ENCODE peak calls at places on chromosomes 13 and 19, in ten cellular contexts. G is uterus, Y is fibroblast of lung, K is choroid plexus epithelial cell, F is neural progenitor cell, A is tibial nerve, O is progenitor cell of endocrine pancreas, N is AG10803, E is brain microvascular endothelial cell, V is WTC11. J is an unnamed sample.
A peak's percentile ranks its signal among the peaks of the same experiment; 100 is the strongest.

GRCh38 chr13:30963794-30964193 is 31.3 kb downstream of the TEX26 start:
- DNase-seq in G (no peak), Y (peak; percentile 53), K (peak; percentile 76), F (no peak), A (no peak), O (no peak), N (peak; percentile 28), E (peak; percentile 32), V (no peak), J (peak; percentile 66)

GRCh38 chr19:7356899-7357627 is 8.3 kb downstream of the ARHGEF18 start:
- DNase-seq in G (peak; percentile 84), Y (no peak), K (no peak), F (no peak), A (no peak), O (no peak), N (no peak), E (no peak), V (no peak), J (no peak)

GRCh38 chr19:29194658-29195057 is 18.3 kb downstream of the UQCRFS1 start:
- DNase-seq in G (no peak), Y (no peak), K (no peak), F (no peak), A (no peak), O (no peak), N (no peak), E (no peak), V (no peak), J (no peak)

GRCh38 chr19:48726573-48726972 is 7.0 kb upstream of the MAMSTR start:
- DNase-seq in G (no peak), Y (no peak), K (no peak), F (no peak), A (no peak), O (no peak), N (no peak), E (no peak), V (no peak), J (no peak)

GRCh38 chr19:55467236-55468053 is 2.9 kb upstream of the C19orf85 start:
- DNase-seq in G (peak; percentile 65), Y (peak; percentile 61), K (peak; percentile 82), F (peak; percentile 70), A (peak; percentile 72), O (peak; percentile 68), N (peak; percentile 86), E (no peak), V (peak; percentile 77), J (peak; percentile 65)

GRCh38 chr13:97856001-97856675 is 97.3 kb upstream of the IPO5 start:
- DNase-seq in G (peak; percentile 46), Y (peak; percentile 72), K (peak; percentile 82), F (peak; percentile 76), A (peak; percentile 34), O (no peak), N (peak; percentile 66), E (no peak), V (peak; percentile 29), J (no peak)

GRCh38 chr19:38384209-38385027 is 3.4 kb downstream of the GGN start:
- DNase-seq in G (no peak), Y (peak; percentile 28), K (peak; percentile 38), F (peak; percentile 74), A (no peak), O (no peak), N (no peak), E (no peak), V (peak; percentile 75), J (no peak)

GRCh38 chr13:22047785-22048104 is 376.9 kb downstream of the FGF9 start:
- DNase-seq in G (no peak), Y (no peak), K (no peak), F (no peak), A (no peak), O (no peak), N (no peak), E (no peak), V (no peak), J (no peak)

GRCh38 chr19:49149652-49150105 is 5.5 kb downstream of the HRC start:
- DNase-seq in G (peak; percentile 70), Y (peak; percentile 87), K (peak; percentile 92), F (peak; percentile 92), A (peak; percentile 55), O (peak; percentile 65), N (peak; percentile 83), E (peak; percentile 71), V (peak; percentile 82), J (peak; percentile 89)

GRCh38 chr13:94065741-94066140 is 413.7 kb downstream of the DCT start:
- DNase-seq in G (no peak), Y (peak; percentile 52), K (peak; percentile 31), F (no peak), A (no peak), O (no peak), N (peak; percentile 18), E (peak; percentile 25), V (no peak), J (no peak)

DNA sequence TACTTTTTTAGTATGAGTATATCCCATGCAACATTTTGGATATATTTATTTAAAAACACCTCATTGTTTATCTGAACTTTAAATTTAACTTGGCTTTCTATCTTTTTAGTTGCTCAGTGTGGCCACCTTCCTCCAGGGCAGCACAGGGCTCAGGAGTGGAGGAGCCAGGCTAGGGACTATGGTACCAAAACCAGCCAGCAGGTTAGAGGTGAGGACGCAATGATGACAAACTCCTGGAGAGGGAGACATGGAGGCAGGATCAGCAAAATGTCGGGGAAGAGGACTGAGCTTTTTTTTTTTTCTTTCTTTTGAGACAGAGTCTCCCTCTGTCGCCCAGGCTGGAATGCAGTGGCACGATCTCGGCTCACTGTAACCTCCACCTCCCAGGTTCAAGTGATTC is 29.6 kb upstream of the CALM3 start:
- DNase-seq in G (no peak), Y (no peak), K (peak; percentile 19), F (peak; percentile 72), A (no peak), O (no peak), N (no peak), E (peak; percentile 14), V (peak; percentile 61), J (peak; percentile 55)
- TF ChIP-seq CTCF in G (no peak), Y (no peak), K (peak; percentile 41), F (peak; percentile 47), A (no peak), O (peak; percentile 22), N (peak; percentile 35), E (peak; percentile 49), V (no peak), J (peak; percentile 12)

GRCh38 chr19:53868892-53869804 is 1.5 kb downstream of the MYADM start:
- DNase-seq in G (peak; percentile 92), Y (peak; percentile 88), K (peak; percentile 92), F (peak; percentile 92), A (peak; percentile 70), O (peak; percentile 84), N (peak; percentile 89), E (peak; percentile 94), V (peak; percentile 85), J (peak; percentile 83)
- TF ChIP-seq CTCF in G (peak; percentile 38), Y (no peak), K (peak; percentile 40), F (peak; percentile 34), A (peak; percentile 23), O (peak; percentile 43), N (peak; percentile 24), E (peak; percentile 49), V (no peak), J (no peak)

GRCh38 chr19:15149704-15150103 is 42.5 kb downstream of the SYDE1 start:
- DNase-seq in G (no peak), Y (no peak), K (no peak), F (no peak), A (no peak), O (no peak), N (no peak), E (no peak), V (no peak), J (no peak)

GRCh38 chr19:15156391-15156790 is 44.4 kb downstream of the NOTCH3 start:
- DNase-seq in G (no peak), Y (no peak), K (no peak), F (no peak), A (no peak), O (no peak), N (no peak), E (no peak), V (no peak), J (no peak)

GRCh38 chr19:15159251-15159650 is 41.5 kb downstream of the NOTCH3 start:
- DNase-seq in G (no peak), Y (peak; percentile 24), K (peak; percentile 43), F (no peak), A (no peak), O (no peak), N (peak; percentile 17), E (no peak), V (no peak), J (no peak)

GRCh38 chr19:15155296-15155695 is 45.5 kb downstream of the NOTCH3 start:
- DNase-seq in G (no peak), Y (no peak), K (no peak), F (no peak), A (no peak), O (no peak), N (no peak), E (no peak), V (no peak), J (no peak)

DNA sequence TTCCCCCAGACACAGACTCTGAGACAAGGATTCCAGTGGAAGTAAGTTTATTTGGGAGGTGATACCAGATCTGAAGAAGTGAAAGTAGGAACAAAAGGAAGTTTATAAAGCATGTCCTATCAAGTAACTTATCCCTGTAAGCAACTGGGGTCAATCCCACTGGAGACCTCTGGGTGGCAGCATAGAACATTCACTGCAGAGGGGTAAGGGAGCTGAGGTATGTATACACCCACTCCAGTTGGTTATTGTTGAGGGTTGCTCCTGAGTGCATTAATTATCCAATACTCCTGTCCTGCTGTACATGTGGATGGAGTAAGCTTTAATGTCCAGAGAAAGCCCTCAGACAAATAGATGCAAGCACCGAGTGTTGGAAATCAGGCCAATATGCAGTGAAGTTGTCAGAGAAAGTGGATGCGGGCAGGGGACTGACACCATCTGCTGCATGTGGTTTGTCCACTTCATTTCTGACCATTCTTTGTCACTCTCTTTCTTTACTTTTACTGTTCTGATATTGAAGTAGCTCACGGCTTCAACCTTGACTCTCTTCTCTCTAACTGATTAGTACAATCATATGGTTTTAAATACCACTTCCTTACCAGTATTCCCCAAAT is 46.7 kb downstream of the NOTCH3 start:
- DNase-seq in G (no peak), Y (peak; percentile 52), K (peak; percentile 72), F (peak; percentile 54), A (peak; percentile 39), O (no peak), N (peak; percentile 39), E (peak; percentile 60), V (peak; percentile 82), J (peak; percentile 58)
- TF ChIP-seq CTCF in G (peak; percentile 13), Y (peak; percentile 45), K (peak; percentile 75), F (peak; percentile 70), A (no peak), O (peak; percentile 51), N (peak; percentile 69), E (peak; percentile 81), V (peak; percentile 55), J (peak; percentile 45)

DNA sequence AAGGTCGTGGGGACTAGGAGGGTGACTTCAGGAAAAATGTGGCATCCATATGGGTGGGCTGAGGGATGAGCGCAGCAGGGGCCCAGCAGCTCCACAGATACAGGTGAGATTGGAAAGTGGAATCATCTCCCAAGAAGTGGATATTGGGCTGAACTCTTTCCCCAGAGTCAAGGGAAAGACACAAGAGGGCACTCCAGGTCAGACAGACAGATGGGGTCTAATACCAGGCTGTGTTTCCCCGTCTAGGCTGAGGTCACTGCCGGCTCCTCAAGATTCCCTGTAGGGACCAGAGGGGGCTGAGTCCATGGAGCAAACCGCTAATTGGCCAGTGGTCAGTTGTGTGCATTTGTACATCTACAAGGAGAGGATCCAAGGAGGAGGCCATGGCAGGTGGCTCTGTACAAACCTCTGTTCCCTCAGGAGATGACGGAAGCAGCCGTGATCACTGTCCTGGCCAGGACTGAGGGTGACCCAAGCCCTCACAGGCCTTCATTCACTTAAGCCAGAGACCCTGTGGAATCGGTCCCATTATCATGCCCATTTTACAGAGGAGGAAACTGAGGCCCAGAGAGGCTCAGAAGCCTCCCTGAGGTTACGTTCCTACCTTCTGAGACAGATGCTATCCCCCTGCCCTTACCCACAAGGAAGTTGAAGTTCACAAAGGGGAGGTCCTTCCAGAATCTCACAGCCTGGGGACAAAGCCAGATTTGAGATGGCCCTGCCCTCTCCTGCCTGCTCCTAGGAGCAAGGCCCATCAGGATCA is 14.9 kb upstream of the IGLON5 start:
- DNase-seq in G (no peak), Y (no peak), K (no peak), F (peak; percentile 33), A (no peak), O (no peak), N (no peak), E (no peak), V (peak; percentile 42), J (no peak)
- TF ChIP-seq CTCF in G (no peak), Y (no peak), K (no peak), F (peak; percentile 33), A (no peak), O (no peak), N (peak; percentile 11), E (no peak), V (no peak), J (no peak)

J was measured in MCF 10A.